ENCODE peak calls at places on chromosome 1, in four cellular contexts. Q is NCI-H748 treated with DMSO at 0.1 percent for 48 hours; R is brain microvascular endothelial cell; M is activated T-helper 1 cell treated with anti-CD3 and anti-CD28 coated beads, Interleukin-12 subunit alpha, Interleukin-12 subunit beta, Interleukin-2, Interleukin-4 antibody, amounts not matched to agents 30 ng/mL and 10 ng/mL and 1 ng/mL, durations not matched to agents 14 hours and 24 hours and 36 hours. I is an unnamed sample.

GRCh38 chr1:53330819-53331218 is 2.9 kb upstream of the LRP8 start:
- DNase-seq in Q (no peak), R (no peak), M (no peak), I (no peak)

GRCh38 chr1:238404506-238404905 is 513.8 kb upstream of the ZP4 start:
- DNase-seq in Q (no peak), R (peak; percentile 2), M (no peak), I (no peak)

GRCh38 chr1:185397183-185397582 is 80.1 kb upstream of the IVNS1ABP start:
- DNase-seq in Q (no peak), R (no peak), M (no peak), I (no peak)

GRCh38 chr1:150127868-150128267 is 21.8 kb upstream of the PLEKHO1 start:
- DNase-seq in Q (no peak), R (no peak), M (no peak), I (no peak)

GRCh38 chr1:208682664-208683013 is 438.5 kb upstream of the PLXNA2 start:
- DNase-seq in Q (no peak), R (no peak), M (no peak), I (no peak)

GRCh38 chr1:244296447-244296846 is 155.3 kb downstream of the ADSS2 start:
- DNase-seq in Q (no peak), R (no peak), M (no peak), I (no peak)

GRCh38 chr1:100502052-100502792 is 35.7 kb upstream of the GPR88 start:
- DNase-seq in Q (peak; percentile 49), R (no peak), M (no peak), I (no peak)

GRCh38 chr1:1959840-1960479 is 40.9 kb upstream of the TMEM52 start:
- DNase-seq in Q (peak; percentile 28), R (peak; percentile 52), M (peak; percentile 47), I (peak; percentile 23)

GRCh38 chr1:10629091-10629815 is 154.5 kb downstream of the PEX14 start:
- DNase-seq in Q (no peak), R (no peak), M (no peak), I (no peak)

GRCh38 chr1:42931108-42931539 is 27.5 kb downstream of the SLC2A1 start:
- DNase-seq in Q (no peak), R (no peak), M (peak; percentile 53), I (no peak)

GRCh38 chr1:75725861-75726361 is 1.4 kb downstream of the ACADM start:
- DNase-seq in Q (no peak), R (no peak), M (no peak), I (no peak)